ENCODE peak calls at places on chromosomes 7 and 10, in five cellular contexts. One of them, this sample, is unnamed.

GRCh38 chr10:131231965-131232541 is 79.5 kb downstream of the TCERG1L start:
- DNase-seq in hepatocyte: no peak
- DNase-seq in dermis microvascular lymphatic vessel endothelial cell: no peak
- DNase-seq in frontal cortex: no peak
- DNase-seq in heart left ventricle: no peak
- DNase-seq in this sample: no peak

GRCh38 chr10:79355420-79356010 is 8.2 kb downstream of the PPIF start:
- DNase-seq in heart left ventricle: no peak
- DNase-seq in dermis microvascular lymphatic vessel endothelial cell: no peak
- DNase-seq in hepatocyte: no peak
- DNase-seq in frontal cortex: no peak
- DNase-seq in this sample: no peak

GRCh38 chr10:59887006-59887405 is 19.4 kb downstream of the CCDC6 start:
- DNase-seq in hepatocyte: no peak
- DNase-seq in dermis microvascular lymphatic vessel endothelial cell: no peak
- DNase-seq in heart left ventricle: no peak
- DNase-seq in frontal cortex: no peak
- DNase-seq in this sample: no peak

GRCh38 chr10:69409968-69410367 is 6.8 kb downstream of the TACR2 start:
- DNase-seq in frontal cortex: no peak
- DNase-seq in dermis microvascular lymphatic vessel endothelial cell: peak
- DNase-seq in hepatocyte: no peak
- DNase-seq in heart left ventricle: no peak
- DNase-seq in this sample: no peak

GRCh38 chr7:27203964-27204594 is 4.2 kb upstream of the HOXA13 start:
- DNase-seq in heart left ventricle: no peak
- DNase-seq in dermis microvascular lymphatic vessel endothelial cell: no peak
- DNase-seq in hepatocyte: no peak
- DNase-seq in frontal cortex: no peak
- DNase-seq in this sample: no peak

GRCh38 chr10:78852856-78853255 is 215.9 kb upstream of the ZMIZ1 start:
- DNase-seq in frontal cortex: no peak
- DNase-seq in heart left ventricle: no peak
- DNase-seq in dermis microvascular lymphatic vessel endothelial cell: peak
- DNase-seq in hepatocyte: no peak
- DNase-seq in this sample: no peak

GRCh38 chr10:62811159-62811875 is 4.8 kb downstream of the EGR2 start:
- DNase-seq in dermis microvascular lymphatic vessel endothelial cell: no peak
- DNase-seq in frontal cortex: no peak
- DNase-seq in heart left ventricle: no peak
- DNase-seq in hepatocyte: no peak
- DNase-seq in this sample: no peak

GRCh38 chr10:24969732-24970330 is 17.4 kb upstream of the PRTFDC1 start:
- DNase-seq in hepatocyte: no peak
- DNase-seq in dermis microvascular lymphatic vessel endothelial cell: no peak
- DNase-seq in frontal cortex: no peak
- DNase-seq in heart left ventricle: no peak
- DNase-seq in this sample: no peak

GRCh38 chr10:3422282-3422681 is 249.7 kb upstream of the PITRM1 start:
- DNase-seq in hepatocyte: no peak
- DNase-seq in heart left ventricle: no peak
- DNase-seq in frontal cortex: no peak
- DNase-seq in dermis microvascular lymphatic vessel endothelial cell: no peak
- DNase-seq in this sample: no peak

GRCh38 chr7:90727412-90727811 is 131.3 kb downstream of the CDK14 start:
- DNase-seq in frontal cortex: no peak
- DNase-seq in heart left ventricle: no peak
- DNase-seq in dermis microvascular lymphatic vessel endothelial cell: no peak
- DNase-seq in hepatocyte: no peak
- DNase-seq in this sample: no peak

GRCh38 chr10:26858707-26859034 is 2.1 kb downstream of the ABI1 start:
- DNase-seq in dermis microvascular lymphatic vessel endothelial cell: no peak
- DNase-seq in heart left ventricle: no peak
- DNase-seq in hepatocyte: no peak
- DNase-seq in frontal cortex: no peak
- DNase-seq in this sample: no peak